ENCODE peak calls at places on chromosomes 12 and 14, in eight cellular contexts. G is neural crest cell, N is fibroblast of lung, F is Peyer's patch, Y is uterus, P is K562, Z is GM23338, W is prostate gland. J is an unnamed sample.

GRCh38 chr14:22977684-22978486 is 4.5 kb downstream of the AJUBA start:
- DNase-seq in W (peak; percentile 34), N (peak; percentile 68), P (no peak), Y (peak; percentile 82), Z (peak; percentile 96), G (peak; percentile 54), F (peak; percentile 75), J (peak; percentile 31)

GRCh38 chr12:50097952-50098351 is 5.9 kb upstream of the GPD1 start:
- DNase-seq in N (no peak), Z (no peak), F (no peak), P (no peak), W (no peak), Y (no peak), G (no peak), J (no peak)

GRCh38 chr14:24852312-24853060 is 197.5 kb downstream of the STXBP6 start:
- DNase-seq in P (no peak), G (no peak), W (no peak), F (peak; percentile 68), Z (peak; percentile 38), N (no peak), Y (no peak), J (no peak)

GRCh38 chr12:20798561-20798960 is 11.9 kb upstream of the SLCO1B3 start:
- DNase-seq in F (no peak), G (no peak), Y (no peak), N (no peak), W (peak; percentile 22), Z (peak; percentile 63), P (no peak), J (no peak)

GRCh38 chr12:121170581-121171260 is 38.0 kb downstream of the P2RX7 start:
- DNase-seq in Y (no peak), Z (no peak), N (no peak), G (no peak), W (no peak), P (no peak), F (no peak), J (no peak)

GRCh38 chr12:100913872-100914600 is 119.5 kb downstream of the ANO4 start:
- DNase-seq in W (no peak), F (no peak), P (no peak), Y (no peak), G (no peak), N (peak; percentile 70), Z (no peak), J (no peak)

GRCh38 chr14:57266060-57266459 is 2.6 kb downstream of the EXOC5 start:
- DNase-seq in W (no peak), P (no peak), N (peak; percentile 14), F (no peak), Y (no peak), G (no peak), Z (peak; percentile 16), J (no peak)

GRCh38 chr12:117640511-117640910 is 279.1 kb upstream of the NOS1 start:
- DNase-seq in P (no peak), Z (no peak), Y (no peak), F (no peak), W (no peak), N (no peak), G (no peak), J (no peak)

GRCh38 chr12:10235761-10236631 is 23.3 kb downstream of the GABARAPL1 start:
- DNase-seq in G (no peak), N (peak; percentile 54), Y (no peak), P (peak; percentile 41), Z (peak; percentile 73), F (peak; percentile 77), W (no peak), J (no peak)

GRCh38 chr14:100780246-100780645 is 45.7 kb upstream of the MEG3 start:
- DNase-seq in Y (no peak), P (no peak), N (no peak), Z (no peak), W (no peak), G (no peak), F (peak; percentile 24), J (no peak)

GRCh38 chr12:22415342-22416309 is 81.1 kb upstream of the ST8SIA1 start:
- DNase-seq in G (no peak), F (no peak), Y (no peak), W (peak; percentile 80), N (no peak), Z (no peak), P (no peak), J (no peak)

GRCh38 chr12:47881826-47882427 is 22.9 kb downstream of the VDR start:
- DNase-seq in W (no peak), F (peak; percentile 78), G (no peak), Y (peak; percentile 41), N (peak; percentile 99), Z (no peak), P (no peak), J (no peak)

GRCh38 chr12:47361389-47362031 is 281.8 kb upstream of the AMIGO2 start:
- DNase-seq in P (peak; percentile 85), N (no peak), F (peak; percentile 77), W (no peak), Y (peak; percentile 67), Z (no peak), G (no peak), J (peak; percentile 15)

GRCh38 chr14:104240426-104241157 is 102.2 kb downstream of the KIF26A start:
- DNase-seq in P (no peak), W (no peak), N (no peak), Z (peak; percentile 42), F (peak; percentile 45), Y (no peak), G (no peak), J (no peak)

GRCh38 chr12:49622501-49623141 is 740 bp upstream of the PRPF40B start:
- DNase-seq in Z (peak; percentile 64), Y (peak; percentile 48), W (no peak), F (peak; percentile 75), P (peak; percentile 44), G (no peak), N (no peak), J (no peak)

GRCh38 chr12:52792185-52793029 is 3.5 kb downstream of the KRT3 start:
- DNase-seq in W (no peak), P (no peak), N (no peak), Y (no peak), G (no peak), F (no peak), Z (no peak), J (no peak)

DNA sequence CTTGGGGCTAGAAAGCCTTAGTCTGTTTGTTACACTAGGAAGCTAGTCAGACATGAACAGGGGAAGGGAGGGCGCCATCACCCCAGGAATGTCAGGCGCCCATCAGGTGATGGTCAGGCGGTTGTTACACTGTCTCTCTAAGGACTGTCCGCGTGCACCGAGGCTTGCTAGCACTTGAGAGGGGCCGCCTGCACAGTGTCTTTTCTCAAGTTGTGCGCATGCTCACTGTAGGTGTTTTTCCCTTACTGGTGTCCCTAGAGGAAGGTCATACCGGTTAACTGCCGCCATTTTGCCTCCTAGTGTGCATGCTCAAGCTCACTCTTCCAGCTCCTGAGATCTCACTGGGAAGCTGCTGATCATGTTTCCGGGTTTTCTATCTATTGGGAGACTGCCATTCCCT is 855.0 kb upstream of the TMEM132C start:
- DNase-seq in Y (no peak), F (no peak), N (no peak), W (no peak), Z (no peak), P (peak; percentile 13), G (no peak), J (no peak)
- TF ChIP-seq CTCF in Y (no peak), F (no peak), N (no peak), W (no peak), Z (no peak), P (no peak), G (no peak), J (no peak)

DNA sequence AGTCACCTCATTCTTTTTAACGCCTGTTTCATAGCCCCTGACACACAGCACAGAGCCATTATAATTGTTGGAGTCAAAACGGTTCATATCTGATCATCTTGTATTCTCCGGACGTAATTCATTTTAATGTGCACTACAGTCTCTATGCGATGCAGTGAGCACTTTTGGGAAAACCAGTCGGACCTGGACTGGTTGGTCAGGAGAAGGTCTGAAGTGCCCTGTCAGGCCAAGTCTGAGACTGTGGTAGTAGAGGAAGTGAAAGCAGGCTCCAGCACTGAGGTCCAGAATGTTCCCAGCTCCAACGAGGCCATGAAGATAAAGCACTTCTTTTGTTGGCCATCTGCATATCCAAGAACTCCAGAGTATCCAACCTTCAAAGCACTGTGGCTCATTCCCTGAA is 117.1 kb upstream of the NCOR2 start:
- DNase-seq in Z (no peak), Y (peak; percentile 56), P (no peak), W (peak; percentile 56), F (no peak), N (no peak), G (no peak), J (no peak)
- TF ChIP-seq CTCF in Z (no peak), Y (no peak), P (no peak), W (no peak), F (no peak), N (no peak), G (no peak), J (no peak)

GRCh38 chr14:95182379-95182778 is 25.1 kb upstream of the DICER1 start:
- DNase-seq in F (no peak), N (no peak), W (no peak), Z (peak; percentile 53), G (no peak), Y (no peak), P (no peak), J (no peak)
- TF ChIP-seq CTCF in F (no peak), N (no peak), W (no peak), Z (peak; percentile 22), G (no peak), Y (no peak), P (no peak), J (no peak)

GRCh38 chr12:129069886-129070285 is 216.6 kb downstream of the GLT1D1 start:
- DNase-seq in G (no peak), F (no peak), Z (peak; percentile 65), Y (no peak), P (peak; percentile 24), N (no peak), W (no peak), J (no peak)
- TF ChIP-seq CTCF in G (no peak), F (no peak), Z (peak; percentile 58), Y (no peak), P (peak; percentile 39), N (no peak), W (no peak), J (no peak)

GRCh38 chr12:57456145-57456700 is 1.1 kb downstream of the INHBE start:
- DNase-seq in Y (no peak), W (peak; percentile 25), P (peak; percentile 75), Z (peak; percentile 93), G (peak; percentile 39), N (peak; percentile 37), F (peak; percentile 68), J (peak; percentile 71)
- TF ChIP-seq CTCF in Y (no peak), W (peak; percentile 47), P (peak; percentile 81), Z (peak; percentile 89), G (peak; percentile 64), N (peak; percentile 35), F (no peak), J (peak; percentile 45)

GRCh38 chr14:91354979-91355685 is 62.5 kb downstream of the CCDC88C start:
- DNase-seq in Z (peak; percentile 82), G (peak; percentile 40), F (no peak), Y (no peak), W (no peak), N (no peak), P (no peak), J (peak; percentile 71)
- TF ChIP-seq CTCF in Z (peak; percentile 83), G (peak; percentile 56), F (no peak), Y (no peak), W (no peak), N (no peak), P (peak; percentile 33), J (peak; percentile 69)

GRCh38 chr12:58310368-58310767 is 369.0 kb downstream of the ATP23 start:
- DNase-seq in Z (no peak), P (no peak), W (no peak), N (peak; percentile 85), G (no peak), F (no peak), Y (no peak), J (no peak)
- TF ChIP-seq CTCF in Z (no peak), P (no peak), W (no peak), N (no peak), G (no peak), F (no peak), Y (no peak), J (no peak)